ENCODE peak calls at places on chromosome 18, in five cellular contexts. W, S, R, A and G are unnamed samples.

GRCh38 chr18:79283341-79283879 is 112.3 kb upstream of the NFATC1 start:
- DNase-seq in S (no peak), W (no peak), A (no peak), R (no peak), G (no peak)

GRCh38 chr18:24234330-24234729 is 95.5 kb downstream of the CABYR start:
- DNase-seq in A (no peak), W (no peak), R (peak), S (peak), G (no peak)

GRCh38 chr18:23837591-23837990 is 148.3 kb downstream of the LAMA3 start:
- DNase-seq in A (peak), W (peak), R (no peak), S (peak), G (no peak)

GRCh38 chr18:14174706-14175085 is 42.5 kb upstream of the ZNF519 start:
- DNase-seq in S (no peak), W (no peak), R (no peak), A (no peak), G (no peak)

GRCh38 chr18:34543940-34544339 is 166.2 kb upstream of the DTNA start:
- DNase-seq in S (no peak), A (no peak), R (no peak), W (no peak), G (no peak)

GRCh38 chr18:75538727-75539126 is 111.2 kb upstream of the SMIM21 start:
- DNase-seq in W (no peak), A (no peak), S (peak), R (no peak), G (no peak)

GRCh38 chr18:35324926-35325655 is 19.1 kb downstream of the ZNF24 start:
- DNase-seq in A (no peak), S (peak), R (no peak), W (peak), G (no peak)

GRCh38 chr18:49788327-49788908 is 24.9 kb downstream of the ACAA2 start:
- DNase-seq in R (no peak), S (peak), W (no peak), A (no peak), G (no peak)

GRCh38 chr18:68694316-68694715 is 20.6 kb downstream of the TMX3 start:
- DNase-seq in S (no peak), A (no peak), W (no peak), R (no peak), G (no peak)

GRCh38 chr18:76383636-76384035 is 111.4 kb downstream of the ZNF516 start:
- DNase-seq in S (no peak), W (no peak), R (peak), A (no peak), G (no peak)

GRCh38 chr18:74654637-74655036 is 57.0 kb downstream of the ZNF407 start:
- DNase-seq in R (no peak), S (peak), A (no peak), W (no peak), G (no peak)

GRCh38 chr18:46397174-46397573 is 259.8 kb downstream of the LOXHD1 start:
- DNase-seq in A (no peak), W (peak), S (no peak), R (no peak), G (no peak)

GRCh38 chr18:63186934-63187574 is 132.5 kb downstream of the BCL2 start:
- DNase-seq in S (no peak), R (no peak), A (no peak), W (no peak), G (no peak)

GRCh38 chr18:37985126-37985525 is 419.5 kb upstream of the CELF4 start:
- DNase-seq in W (peak), S (no peak), A (no peak), R (no peak), G (no peak)

GRCh38 chr18:34660572-34660971 is 49.5 kb upstream of the DTNA start:
- DNase-seq in W (peak), A (no peak), R (no peak), S (no peak), G (no peak)

GRCh38 chr18:72673242-72673641 is 129.1 kb upstream of the CBLN2 start:
- DNase-seq in W (no peak), A (no peak), R (no peak), S (no peak), G (no peak)

GRCh38 chr18:4734021-4734420 is 278.9 kb upstream of the DLGAP1 start:
- DNase-seq in R (no peak), W (no peak), A (no peak), S (no peak), G (no peak)

GRCh38 chr18:35811896-35812295 is 160.6 kb upstream of the RMP24 start:
- DNase-seq in S (peak), A (no peak), W (no peak), R (no peak), G (no peak)

GRCh38 chr18:71105078-71105819 is 816.4 kb downstream of the SOCS6 start:
- DNase-seq in W (no peak), R (no peak), A (peak), S (peak), G (no peak)